ENCODE peak calls at places on chromosomes 13 and 19, in seven cellular contexts. U is endodermal cell, R is body of pancreas, A is thoracic aorta, B is mucosa of descending colon, L is uterus, O is heart right ventricle. C is an unnamed sample.

GRCh38 chr13:77176350-77176749 is 149.4 kb upstream of the FBXL3 start:
- DNase-seq in U (no peak), R (no peak), A (no peak), B (no peak), L (no peak), O (no peak), C (no peak)

GRCh38 chr13:27039171-27039701 is 132.4 kb downstream of the USP12 start:
- DNase-seq in U (no peak), R (no peak), A (no peak), B (no peak), L (no peak), O (no peak), C (no peak)

GRCh38 chr13:21671793-21672680 is 1.2 kb downstream of the FGF9 start:
- DNase-seq in U (peak; percentile 49), R (no peak), A (no peak), B (no peak), L (no peak), O (no peak), C (no peak)

GRCh38 chr13:48144413-48145035 is 49.6 kb upstream of the MED4 start:
- DNase-seq in U (no peak), R (peak; percentile 26), A (no peak), B (no peak), L (no peak), O (no peak), C (no peak)

GRCh38 chr19:13554506-13555235 is 48.4 kb upstream of the CACNA1A start:
- DNase-seq in U (no peak), R (no peak), A (no peak), B (no peak), L (no peak), O (no peak), C (no peak)

GRCh38 chr13:113848431-113849260 is 15.2 kb downstream of the GAS6 start:
- DNase-seq in U (peak; percentile 74), R (peak; percentile 12), A (no peak), B (peak; percentile 78), L (peak; percentile 13), O (no peak), C (no peak)

GRCh38 chr19:2983351-2984195 is 6.2 kb downstream of the TLE6 start:
- DNase-seq in U (no peak), R (peak; percentile 62), A (no peak), B (no peak), L (peak; percentile 77), O (peak; percentile 75), C (peak; percentile 36)

GRCh38 chr13:112912726-112913440 is 56.1 kb upstream of the MCF2L start:
- DNase-seq in U (no peak), R (no peak), A (no peak), B (no peak), L (no peak), O (no peak), C (no peak)

GRCh38 chr19:7533281-7533819 is 2.2 kb upstream of the PNPLA6 start:
- DNase-seq in U (peak; percentile 74), R (peak; percentile 60), A (no peak), B (peak; percentile 62), L (peak; percentile 82), O (peak; percentile 83), C (no peak)

GRCh38 chr19:47027586-47028371 is 8.1 kb downstream of the NPAS1 start:
- DNase-seq in U (no peak), R (no peak), A (no peak), B (no peak), L (no peak), O (no peak), C (no peak)

GRCh38 chr13:93227280-93227905 is 786 bp downstream of the GPC6 start:
- DNase-seq in U (peak; percentile 79), R (no peak), A (no peak), B (peak; percentile 11), L (no peak), O (no peak), C (no peak)

GRCh38 chr13:111992911-111993310 is 74.0 kb upstream of the SOX1 start:
- DNase-seq in U (no peak), R (no peak), A (no peak), B (no peak), L (no peak), O (no peak), C (no peak)

DNA sequence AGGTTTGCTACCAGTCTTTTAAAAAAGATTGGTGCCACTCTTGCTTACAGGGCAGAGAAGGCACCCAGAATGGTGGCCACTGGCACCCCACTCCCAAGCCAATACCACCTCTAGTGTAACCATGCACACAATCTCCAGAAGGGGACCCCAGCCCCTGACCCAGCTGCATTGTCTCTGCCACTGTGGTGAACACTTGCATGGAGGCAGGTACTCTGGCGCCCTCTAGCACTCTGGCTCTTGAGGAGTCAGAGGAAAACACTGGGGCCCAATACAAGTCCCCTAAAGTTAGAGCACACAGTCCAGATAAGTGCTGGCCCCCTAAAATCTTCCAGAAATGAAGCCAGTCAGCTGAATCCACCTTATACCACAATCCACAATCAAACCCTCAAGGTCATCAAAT is 6.0 kb downstream of the ERVV-1 start:
- DNase-seq in U (peak; percentile 90), R (no peak), A (no peak), B (peak; percentile 45), L (no peak), O (no peak), C (no peak)
- TF ChIP-seq CTCF in U (peak; percentile 84), R (no peak), A (no peak), B (no peak), L (no peak), O (no peak), C (no peak)

DNA sequence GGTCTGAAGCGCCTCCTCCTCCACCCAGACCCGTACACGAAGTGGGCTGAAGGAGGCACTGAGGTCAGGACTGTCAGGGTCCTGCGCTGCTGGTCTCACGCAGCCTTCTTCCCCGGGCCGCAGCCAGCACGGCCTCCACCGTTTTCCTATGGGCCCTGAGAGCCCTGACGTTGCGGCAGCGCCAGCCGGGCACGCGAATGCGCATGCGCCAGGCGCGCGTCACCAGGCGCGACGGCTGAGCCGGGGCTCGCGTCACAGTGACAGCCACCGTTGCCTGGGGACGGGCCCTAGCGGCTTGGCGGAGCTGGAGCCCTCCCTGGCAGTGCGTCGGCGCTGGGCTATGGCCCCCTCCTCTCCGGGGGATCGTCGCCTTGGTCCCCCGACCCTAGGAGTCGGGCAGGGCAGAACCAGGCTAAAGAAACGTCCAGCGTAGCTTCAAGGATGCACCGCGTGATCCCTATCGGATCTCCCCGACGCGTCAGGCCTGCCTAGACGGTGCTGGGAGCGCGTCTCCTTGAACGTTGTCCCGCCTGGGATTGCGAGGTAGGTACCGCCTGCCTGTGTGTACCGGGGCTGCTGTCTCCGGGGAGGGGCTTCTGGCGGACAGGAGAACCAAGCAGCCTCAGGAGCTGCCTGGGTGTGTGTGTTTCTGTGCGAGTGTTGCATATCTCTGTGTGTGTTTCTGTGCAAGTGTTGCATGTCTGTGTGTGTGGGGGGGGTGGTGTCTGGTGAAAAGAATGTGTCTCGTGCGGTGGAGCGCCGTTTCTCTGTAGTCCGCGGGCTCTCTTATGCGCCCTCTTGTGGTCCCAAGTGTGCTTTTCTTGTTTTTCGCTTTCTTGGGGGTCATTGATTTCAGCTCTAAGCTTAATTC is 43.2 kb downstream of the ZNF571 start:
- DNase-seq in U (peak; percentile 50), R (no peak), A (no peak), B (peak; percentile 60), L (no peak), O (peak; percentile 64), C (no peak)
- H3K4me3 ChIP-seq in U (peak overlapping the region; percentile 64), R (no peak overlapping the region), A (peak overlapping the region; percentile 49), B (peak overlapping the region; percentile 35), L (no peak overlapping the region), O (peak overlapping the region; percentile 64), C (no peak overlapping the region)

DNA sequence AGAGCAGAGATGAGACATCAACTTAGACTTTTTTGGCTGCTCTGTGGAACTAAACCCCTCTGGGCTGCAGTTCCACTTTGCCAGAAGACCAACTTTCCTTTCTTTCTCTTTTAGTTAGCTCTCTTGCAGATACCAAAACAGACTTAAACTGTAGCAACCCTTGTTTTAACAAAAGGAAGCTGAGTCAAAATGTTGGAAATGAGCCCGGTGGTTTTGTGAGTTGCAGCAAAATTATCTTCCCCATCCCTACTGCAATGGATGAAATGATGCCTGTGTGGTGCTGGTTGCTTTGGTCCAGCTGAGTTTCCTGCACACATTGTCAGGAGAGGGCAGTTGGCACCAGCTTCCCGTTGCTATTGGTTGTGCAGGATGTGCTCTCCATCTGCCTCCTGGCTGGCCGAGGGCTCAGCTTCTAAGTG is 115.3 kb downstream of the LRCH1 start:
- DNase-seq in U (no peak), R (no peak), A (no peak), B (peak; percentile 46), L (peak; percentile 37), O (peak; percentile 36), C (no peak)
- H3K4me1 ChIP-seq in U (peaks cover 17% of the 10 kb centered on the region), R (peaks cover 32% of the 10 kb centered on the region), A (peaks cover 34% of the 10 kb centered on the region), B (peaks cover 36% of the 10 kb centered on the region), L (no peaks in the 10 kb centered on the region), O (peaks cover 29% of the 10 kb centered on the region), C (peaks cover 41% of the 10 kb centered on the region)

GRCh38 chr13:25738342-25738771 is 313.5 kb downstream of the SHISA2 start:
- DNase-seq in U (no peak), R (peak; percentile 27), A (no peak), B (peak; percentile 33), L (no peak), O (no peak), C (no peak)
- TF ChIP-seq CTCF in U (no peak), R (no peak), A (no peak), B (no peak), L (no peak), O (no peak), C (no peak)